ENCODE peak calls at places on chromosomes 16 and 17, in five cellular contexts. Q, G, B, X and U are unnamed samples. For H3K4me1, the result is how much of the 10 kb centered on the place peaks cover.

GRCh38 chr16:56910654-56911539 is 21.0 kb upstream of the HERPUD1 start:
- DNase-seq in Q (no peak), G (peak), B (peak), X (no peak), U (peak)

GRCh38 chr17:6908807-6909206 is 77.3 kb upstream of the TEKT1 start:
- DNase-seq in Q (no peak), G (no peak), B (no peak), X (no peak), U (no peak)

GRCh38 chr16:30954993-30955392 is 2.6 kb upstream of the SETD1A start:
- DNase-seq in Q (no peak), G (no peak), B (no peak), X (no peak), U (no peak)

GRCh38 chr16:9436175-9436574 is 344.7 kb downstream of the HAPSTR1 start:
- DNase-seq in Q (no peak), G (no peak), B (no peak), X (no peak), U (no peak)

GRCh38 chr17:45936610-45937009 is 42.3 kb downstream of the MAPT start:
- DNase-seq in Q (no peak), G (no peak), B (no peak), X (no peak), U (no peak)

GRCh38 chr17:37299257-37299985 is 76.4 kb upstream of the C17orf78 start:
- DNase-seq in Q (peak), G (no peak), B (peak), X (no peak), U (peak)

GRCh38 chr16:66444049-66444481 is 17.0 kb downstream of the BEAN1 start:
- DNase-seq in Q (no peak), G (no peak), B (no peak), X (no peak), U (no peak)

GRCh38 chr17:4735825-4736651 is 3.6 kb upstream of the ZMYND15 start:
- DNase-seq in Q (no peak), G (no peak), B (no peak), X (peak), U (peak)

GRCh38 chr17:15469260-15469659 is 1.8 kb upstream of the CDRT4 start:
- DNase-seq in Q (no peak), G (peak), B (peak), X (no peak), U (peak)

GRCh38 chr16:55871411-55872038 is 3.6 kb downstream of the CES5A start:
- DNase-seq in Q (no peak), G (no peak), B (no peak), X (no peak), U (no peak)

GRCh38 chr16:722835-723633 is 2.1 kb downstream of the ANTKMT start:
- DNase-seq in Q (no peak), G (no peak), B (no peak), X (no peak), U (no peak)

GRCh38 chr16:62954144-62955032 is 918.1 kb upstream of the CDH8 start:
- DNase-seq in Q (no peak), G (no peak), B (no peak), X (no peak), U (no peak)

GRCh38 chr17:64240261-64240740 is 22.8 kb downstream of the TEX2 start:
- DNase-seq in Q (no peak), G (no peak), B (no peak), X (no peak), U (peak)

GRCh38 chr17:17345686-17346427 is 42.7 kb downstream of the NT5M start:
- DNase-seq in Q (no peak), G (no peak), B (no peak), X (peak), U (no peak)

GRCh38 chr17:10471853-10472252 is 2.5 kb upstream of the MYH4 start:
- DNase-seq in Q (no peak), G (no peak), B (no peak), X (no peak), U (peak)

GRCh38 chr16:346587-346986 is 5.9 kb downstream of the AXIN1 start:
- DNase-seq in Q (no peak), G (no peak), B (no peak), X (no peak), U (no peak)

GRCh38 chr17:79036609-79037008 is 12.6 kb downstream of the C1QTNF1 start:
- DNase-seq in Q (peak), G (no peak), B (peak), X (peak), U (no peak)

GRCh38 chr17:31678431-31678830 is 180.6 kb downstream of the COPRS start:
- DNase-seq in Q (no peak), G (no peak), B (no peak), X (no peak), U (no peak)

GRCh38 chr17:82126479-82127314 is 28.7 kb upstream of the FASN start:
- DNase-seq in Q (no peak), G (no peak), B (no peak), X (no peak), U (no peak)

GRCh38 chr16:17397499-17397891 is 73.3 kb downstream of the XYLT1 start:
- DNase-seq in Q (no peak), G (peak), B (no peak), X (no peak), U (peak)

GRCh38 chr16:55991843-55992242 is 116.7 kb upstream of the CES5A start:
- DNase-seq in Q (no peak), G (no peak), B (no peak), X (no peak), U (no peak)

GRCh38 chr16:85209526-85210121 is 97.4 kb upstream of the CIBAR2 start:
- DNase-seq in Q (peak), G (peak), B (no peak), X (no peak), U (no peak)

GRCh38 chr16:19130852-19131808 is 17.4 kb downstream of the ITPRIPL2 start:
- DNase-seq in Q (no peak), G (peak), B (peak), X (peak), U (peak)

GRCh38 chr17:3027786-3028532 is 35.4 kb downstream of the OR1D5 start:
- DNase-seq in Q (no peak), G (no peak), B (no peak), X (no peak), U (no peak)

GRCh38 chr16:66459878-66460277 is 32.8 kb downstream of the BEAN1 start:
- DNase-seq in Q (no peak), G (no peak), B (no peak), X (no peak), U (no peak)

GRCh38 chr16:16095646-16096045 is 127.6 kb downstream of the ABCC6 start:
- DNase-seq in Q (no peak), G (no peak), B (no peak), X (no peak), U (no peak)

GRCh38 chr16:1917056-1917664 is 1.1 kb downstream of the HS3ST6 start:
- DNase-seq in Q (no peak), G (no peak), B (no peak), X (no peak), U (no peak)

GRCh38 chr16:13936596-13937081 is 16.7 kb downstream of the ERCC4 start:
- DNase-seq in Q (no peak), G (no peak), B (peak), X (no peak), U (peak)

GRCh38 chr17:4161560-4162221 is 18.7 kb downstream of the CYB5D2 start:
- DNase-seq in Q (no peak), G (no peak), B (no peak), X (no peak), U (no peak)

GRCh38 chr16:78925071-78925714 is 675.3 kb downstream of the MAF start:
- DNase-seq in Q (no peak), G (peak), B (peak), X (peak), U (peak)

GRCh38 chr16:82960923-82961322 is 334.2 kb downstream of the CDH13 start:
- DNase-seq in Q (no peak), G (no peak), B (no peak), X (no peak), U (no peak)

GRCh38 chr16:49457196-49457595 is 83.6 kb downstream of the C16orf78 start:
- DNase-seq in Q (no peak), G (no peak), B (no peak), X (no peak), U (no peak)

GRCh38 chr17:17724991-17725852 is 44.0 kb downstream of the RAI1 start:
- DNase-seq in Q (no peak), G (peak), B (peak), X (no peak), U (no peak)

GRCh38 chr17:73343168-73343634 is 31.4 kb upstream of the CDC42EP4 start:
- DNase-seq in Q (peak), G (peak), B (peak), X (peak), U (peak)

GRCh38 chr17:49610883-49611584 is 35.4 kb downstream of the NXPH3 start:
- DNase-seq in Q (no peak), G (no peak), B (no peak), X (no peak), U (no peak)

GRCh38 chr16:87140211-87141200 is 176.7 kb downstream of the C16orf95 start:
- DNase-seq in Q (no peak), G (no peak), B (no peak), X (peak), U (no peak)

GRCh38 chr16:56203052-56203451 is 11.8 kb downstream of the GNAO1 start:
- DNase-seq in Q (peak), G (no peak), B (peak), X (peak), U (no peak)

GRCh38 chr16:17367034-17367433 is 103.7 kb downstream of the XYLT1 start:
- DNase-seq in Q (no peak), G (no peak), B (no peak), X (no peak), U (no peak)

GRCh38 chr17:72104164-72104862 is 16.5 kb upstream of the SOX9 start:
- DNase-seq in Q (no peak), G (no peak), B (no peak), X (no peak), U (peak)

DNA sequence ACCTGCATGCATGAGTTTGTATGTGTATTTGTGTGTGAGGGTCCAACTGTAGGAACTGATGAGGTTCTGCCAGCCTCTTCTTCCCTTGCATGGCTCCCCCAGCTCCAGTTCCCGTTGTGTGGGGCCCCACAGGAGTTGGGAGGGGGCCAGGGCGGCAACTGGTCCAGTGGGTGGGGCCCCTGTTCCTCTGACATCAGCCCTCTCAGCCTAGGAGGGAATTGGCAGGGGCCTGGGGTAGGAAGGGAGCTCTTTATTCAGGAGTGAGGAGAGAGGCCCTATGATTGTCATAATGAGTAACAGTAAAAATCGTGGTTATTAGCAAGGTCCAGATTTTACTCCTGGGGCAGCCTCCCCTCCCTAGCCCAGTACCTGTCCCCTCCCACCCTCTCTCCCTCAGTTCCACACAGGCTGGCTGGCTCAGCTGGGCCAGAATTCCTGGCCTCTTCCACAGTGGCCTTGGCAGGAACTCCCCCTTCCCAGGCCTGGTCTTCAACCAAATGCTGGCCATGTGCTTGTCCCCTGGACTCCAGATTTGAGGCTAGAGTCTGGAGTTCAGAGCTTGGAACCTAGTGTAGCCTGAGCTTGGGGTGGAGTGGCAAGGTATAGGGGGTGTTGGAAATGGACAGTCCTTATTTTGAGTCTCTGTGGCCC is 18.9 kb downstream of the RARA start:
- DNase-seq in Q (no peak), G (peak), B (no peak), X (no peak), U (no peak)
- H3K4me1 ChIP-seq in Q (under half), G (half or more), B (under half), X (under half), U (under half)

GRCh38 chr16:28495098-28495793 is 803 bp downstream of the APOBR start:
- DNase-seq in Q (no peak), G (no peak), B (no peak), X (no peak), U (no peak)
- H3K4me1 ChIP-seq in Q (under half), G (under half), B (under half), X (under half), U (under half)

DNA sequence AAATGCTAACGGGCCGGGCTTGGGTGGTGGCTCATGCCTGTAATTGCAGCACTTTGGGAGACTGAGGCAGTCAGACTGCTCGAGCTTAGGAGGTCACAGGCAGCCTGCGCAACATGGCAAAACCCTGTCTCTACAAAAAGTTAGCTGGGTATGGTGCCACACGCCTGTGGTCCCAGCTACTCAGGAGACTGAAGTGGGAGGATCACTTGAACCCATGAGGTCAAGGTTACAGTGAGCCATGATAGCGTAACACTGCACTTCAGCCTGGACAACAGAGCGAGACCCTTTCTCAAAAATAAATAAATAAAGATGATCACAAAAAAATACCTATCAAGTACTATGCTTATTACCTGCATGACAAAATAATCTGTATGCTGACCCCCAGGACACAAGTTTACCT is 46.3 kb upstream of the INTS2 start:
- DNase-seq in Q (no peak), G (no peak), B (no peak), X (no peak), U (no peak)
- H3K4me1 ChIP-seq in Q (under half), G (under half), B (under half), X (under half), U (under half)

GRCh38 chr16:89038221-89038721 is 55.4 kb upstream of the ACSF3 start:
- DNase-seq in Q (no peak), G (no peak), B (no peak), X (peak), U (no peak)

GRCh38 chr16:89040391-89040790 is 53.3 kb upstream of the ACSF3 start:
- DNase-seq in Q (no peak), G (no peak), B (no peak), X (peak), U (no peak)

GRCh38 chr16:89039756-89040155 is 53.9 kb upstream of the ACSF3 start:
- DNase-seq in Q (no peak), G (no peak), B (no peak), X (peak), U (no peak)

GRCh38 chr16:89037261-89038152 is 56.1 kb upstream of the ACSF3 start:
- DNase-seq in Q (no peak), G (peak), B (peak), X (peak), U (peak)

DNA sequence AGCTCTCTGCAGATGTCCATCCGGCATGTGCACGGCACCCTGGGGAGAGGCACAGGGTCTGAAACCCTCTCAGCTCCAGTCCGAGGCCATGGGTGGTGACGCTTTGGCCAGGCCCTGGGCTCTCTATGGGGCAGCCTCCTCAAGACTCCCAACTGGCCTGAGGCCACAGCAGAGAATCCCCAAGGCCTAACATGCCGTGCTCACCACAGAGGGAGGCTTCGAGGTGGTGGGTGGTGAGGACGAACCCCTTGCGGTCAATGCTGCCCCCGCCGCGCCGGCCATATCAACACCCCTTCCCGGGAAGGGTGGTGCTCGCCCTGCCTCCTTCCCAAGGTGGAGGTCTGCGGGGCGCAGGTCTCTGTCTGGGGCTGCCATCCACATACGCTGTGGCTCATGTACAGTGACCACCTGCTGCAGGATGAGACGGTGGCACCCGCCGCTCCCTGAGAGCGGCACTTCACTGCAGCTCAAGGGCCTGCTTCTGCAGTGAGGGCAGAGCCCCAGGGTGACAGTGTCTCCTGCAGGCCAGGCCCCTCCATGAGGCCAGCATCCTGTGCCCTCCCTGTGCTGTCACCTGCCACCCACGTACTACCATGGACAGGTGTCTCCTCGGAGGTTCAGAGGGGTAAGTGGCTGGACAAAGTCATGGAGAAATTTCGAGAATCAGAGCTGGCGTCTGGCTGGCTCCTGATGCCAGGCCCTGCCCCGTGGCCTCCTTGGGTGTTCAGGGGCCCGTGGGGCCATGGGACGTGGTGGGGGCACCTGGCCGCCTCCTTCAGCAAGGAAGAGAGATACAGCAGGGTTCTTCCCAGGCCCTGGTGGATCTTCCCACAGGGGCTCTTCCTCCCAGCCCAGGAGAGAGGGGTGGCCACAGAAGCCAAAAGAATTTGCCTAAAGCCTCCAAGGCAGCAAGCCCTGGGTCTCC is 54.6 kb upstream of the ACSF3 start:
- DNase-seq in Q (no peak), G (no peak), B (no peak), X (peak), U (no peak)
- H3K4me1 ChIP-seq in Q (under half), G (under half), B (under half), X (under half), U (under half)

GRCh38 chr17:76685366-76685765 is 25.4 kb downstream of the MXRA7 start:
- DNase-seq in Q (no peak), G (no peak), B (no peak), X (no peak), U (no peak)

GRCh38 chr17:76685846-76686245 is 24.9 kb downstream of the MXRA7 start:
- DNase-seq in Q (no peak), G (no peak), B (no peak), X (no peak), U (no peak)

GRCh38 chr17:76686538-76687277 is 24.1 kb downstream of the MXRA7 start:
- DNase-seq in Q (no peak), G (no peak), B (no peak), X (no peak), U (no peak)

GRCh38 chr17:76688165-76688622 is 22.6 kb downstream of the MXRA7 start:
- DNase-seq in Q (no peak), G (no peak), B (no peak), X (peak), U (no peak)

DNA sequence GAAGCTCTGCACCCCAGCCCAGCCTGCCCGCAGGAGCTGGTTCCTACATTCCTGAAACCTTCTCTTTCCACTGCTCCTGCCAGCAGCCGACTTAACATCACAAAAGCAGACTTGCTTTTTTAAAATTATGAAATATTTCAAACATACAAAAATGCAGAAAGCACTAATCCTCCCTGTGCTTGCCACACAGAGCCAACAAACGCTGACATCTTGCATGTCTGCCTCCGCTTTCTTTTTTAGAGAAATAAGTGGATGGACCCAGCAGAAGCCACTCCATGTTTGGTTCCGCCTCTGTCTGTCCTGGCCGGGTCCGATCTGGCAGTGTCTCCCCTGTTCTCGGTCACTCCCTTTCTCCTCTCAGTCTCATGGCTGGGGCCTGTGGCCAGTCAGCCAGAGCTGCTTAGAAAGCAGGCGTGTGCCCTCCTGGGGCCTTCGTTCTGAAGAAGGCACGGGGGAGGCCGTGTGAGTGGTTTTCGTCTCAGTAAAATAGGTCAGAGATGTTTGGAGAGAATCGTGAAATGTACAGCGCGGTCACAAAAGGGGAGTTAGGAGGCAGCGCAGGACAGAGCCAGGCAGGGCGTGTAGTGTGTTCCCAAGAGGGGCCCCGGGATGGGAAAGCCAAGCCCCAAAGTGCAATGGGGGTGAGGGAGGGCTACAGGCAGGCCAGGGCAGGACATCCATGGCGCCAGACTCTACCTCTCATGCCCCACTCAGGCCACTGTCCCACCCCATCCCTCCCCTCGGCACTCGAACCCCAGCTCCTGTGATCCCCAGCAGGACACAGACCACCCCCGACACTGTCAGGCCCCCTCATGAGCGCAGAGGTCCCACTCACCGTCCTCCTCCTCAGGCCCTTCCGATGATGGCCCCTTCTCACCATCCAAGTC is 23.2 kb downstream of the MXRA7 start:
- DNase-seq in Q (no peak), G (peak), B (no peak), X (peak), U (no peak)
- H3K4me1 ChIP-seq in Q (under half), G (half or more), B (under half), X (under half), U (under half)

GRCh38 chr16:4085405-4085970 is 30.8 kb downstream of the ADCY9 start:
- DNase-seq in Q (no peak), G (no peak), B (no peak), X (no peak), U (no peak)

GRCh38 chr16:4081035-4081434 is 35.2 kb downstream of the ADCY9 start:
- DNase-seq in Q (no peak), G (no peak), B (no peak), X (no peak), U (no peak)

GRCh38 chr16:4083347-4083870 is 32.8 kb downstream of the ADCY9 start:
- DNase-seq in Q (no peak), G (no peak), B (no peak), X (no peak), U (no peak)

GRCh38 chr16:4081577-4082021 is 34.6 kb downstream of the ADCY9 start:
- DNase-seq in Q (no peak), G (no peak), B (no peak), X (no peak), U (no peak)

GRCh38 chr16:4082474-4083044 is 33.7 kb downstream of the ADCY9 start:
- DNase-seq in Q (no peak), G (no peak), B (no peak), X (no peak), U (no peak)
- H3K4me1 ChIP-seq in Q (under half), G (under half), B (under half), X (under half), U (under half)